ENCODE peak calls at places on chromosomes 5 and 9, in four cellular contexts. R is HFFc6, J is GM20000, G is glutamatergic neuron. B is an unnamed sample.

GRCh38 chr9:80522465-80522864 is 950.7 kb downstream of the TLE4 start:
- DNase-seq in J (no peak), G (no peak), R (no peak), B (no peak)

GRCh38 chr9:82645591-82645990 is 417.4 kb downstream of the RASEF start:
- DNase-seq in G (no peak), R (no peak), J (no peak), B (no peak)

GRCh38 chr9:87464992-87465378 is 32.7 kb upstream of the DAPK1 start:
- DNase-seq in J (no peak), R (no peak), G (no peak), B (no peak)

GRCh38 chr5:15704397-15704947 is 204.5 kb downstream of the FBXL7 start:
- DNase-seq in J (no peak), G (no peak), R (peak), B (no peak)

GRCh38 chr5:138466058-138466899 is 1.0 kb downstream of the EGR1 start:
- DNase-seq in J (no peak), G (no peak), R (peak), B (no peak)

GRCh38 chr9:113514061-113514460 is 50.5 kb downstream of the RGS3 start:
- DNase-seq in R (no peak), J (no peak), G (no peak), B (no peak)

GRCh38 chr9:93301911-93302525 is 118.1 kb downstream of the WNK2 start:
- DNase-seq in R (no peak), J (no peak), G (no peak), B (no peak)

GRCh38 chr9:135201711-135202110 is 114.2 kb downstream of the OLFM1 start:
- DNase-seq in G (no peak), R (no peak), J (no peak), B (no peak)

GRCh38 chr9:126294331-126295081 is 32.1 kb upstream of the MVB12B start:
- DNase-seq in G (no peak), R (no peak), J (no peak), B (no peak)

GRCh38 chr9:86893811-86894490 is 53.4 kb downstream of the GAS1 start:
- DNase-seq in J (no peak), R (no peak), G (no peak), B (no peak)

DNA sequence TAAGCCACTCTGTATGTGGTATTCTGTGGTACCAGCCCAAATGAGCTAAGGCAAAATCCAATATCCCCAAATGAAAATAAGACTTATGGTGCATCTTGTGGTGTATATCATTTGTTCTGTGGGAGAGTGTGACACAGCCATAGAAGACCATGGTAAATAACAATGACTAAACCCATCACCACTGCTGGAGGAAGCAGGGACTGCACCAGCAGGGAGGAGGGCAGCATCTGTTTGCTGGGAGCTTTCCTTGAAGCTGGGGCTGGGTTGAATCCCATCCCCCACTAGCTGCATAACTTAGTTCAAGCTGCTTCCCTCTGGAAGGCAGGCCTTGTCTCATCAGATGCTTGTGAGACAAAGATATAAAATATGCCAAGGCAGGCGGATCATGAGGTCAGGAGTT is 14.2 kb downstream of the GADD45G start:
- DNase-seq in R (no peak), G (peak), J (no peak), B (no peak)
- TF ChIP-seq CTCF in R (no peak), G (peak), J (no peak), B (no peak)

DNA sequence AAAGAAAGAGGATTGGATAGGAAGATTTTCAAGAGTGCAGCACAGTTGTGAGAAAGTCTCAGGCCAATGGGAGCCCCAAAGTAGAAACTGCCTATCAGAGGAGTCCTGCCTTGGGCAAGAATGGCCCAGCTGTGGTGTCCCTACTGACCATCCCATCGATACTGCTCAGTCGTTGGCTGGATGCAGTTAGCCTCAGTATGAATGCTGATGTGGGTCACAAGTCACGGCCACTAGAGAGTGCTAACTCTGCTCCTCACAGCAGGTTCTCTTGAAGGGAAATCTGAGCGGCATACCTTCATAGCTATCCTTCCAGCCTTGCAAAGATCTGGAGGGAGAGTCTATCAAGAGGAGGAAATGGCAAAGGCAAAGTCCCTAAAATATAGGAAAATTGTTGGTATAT is 11.6 kb upstream of the CETN3 start:
- DNase-seq in J (peak), R (no peak), G (peak), B (no peak)
- TF ChIP-seq CTCF in J (peak), R (peak), G (no peak), B (no peak)

GRCh38 chr5:100576217-100576751 is 41.1 kb downstream of the FAM174A start:
- DNase-seq in J (no peak), G (no peak), R (no peak), B (no peak)
- TF ChIP-seq CTCF in J (no peak), G (no peak), R (no peak), B (no peak)

GRCh38 chr5:180081481-180081880 is 9.9 kb upstream of the RNF130 start:
- DNase-seq in J (no peak), R (no peak), G (no peak), B (no peak)
- TF ChIP-seq CTCF in J (no peak), R (no peak), G (no peak), B (no peak)

DNA sequence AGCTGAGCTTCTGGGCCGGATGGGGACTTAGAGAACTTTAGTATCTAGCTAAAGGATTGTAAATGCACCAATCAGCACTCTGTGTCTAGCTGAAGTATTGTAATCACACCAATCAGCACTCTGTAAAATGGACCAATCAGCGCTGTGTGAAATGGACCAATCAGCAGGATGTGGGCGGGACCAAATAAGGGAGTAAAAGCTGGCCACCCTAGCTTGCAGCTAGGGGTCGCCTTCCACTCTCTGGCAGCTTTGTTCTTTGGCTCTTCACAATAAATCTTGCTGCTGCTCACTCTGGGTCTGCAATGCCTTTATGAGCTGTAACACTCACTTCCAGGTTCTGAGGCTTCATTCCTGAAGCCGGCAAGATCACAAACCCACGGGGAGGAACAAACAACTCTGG is 354.0 kb downstream of the PRR16 start:
- DNase-seq in R (no peak), J (no peak), G (no peak), B (no peak)
- TF ChIP-seq CTCF in R (no peak), J (no peak), G (no peak), B (no peak)

DNA sequence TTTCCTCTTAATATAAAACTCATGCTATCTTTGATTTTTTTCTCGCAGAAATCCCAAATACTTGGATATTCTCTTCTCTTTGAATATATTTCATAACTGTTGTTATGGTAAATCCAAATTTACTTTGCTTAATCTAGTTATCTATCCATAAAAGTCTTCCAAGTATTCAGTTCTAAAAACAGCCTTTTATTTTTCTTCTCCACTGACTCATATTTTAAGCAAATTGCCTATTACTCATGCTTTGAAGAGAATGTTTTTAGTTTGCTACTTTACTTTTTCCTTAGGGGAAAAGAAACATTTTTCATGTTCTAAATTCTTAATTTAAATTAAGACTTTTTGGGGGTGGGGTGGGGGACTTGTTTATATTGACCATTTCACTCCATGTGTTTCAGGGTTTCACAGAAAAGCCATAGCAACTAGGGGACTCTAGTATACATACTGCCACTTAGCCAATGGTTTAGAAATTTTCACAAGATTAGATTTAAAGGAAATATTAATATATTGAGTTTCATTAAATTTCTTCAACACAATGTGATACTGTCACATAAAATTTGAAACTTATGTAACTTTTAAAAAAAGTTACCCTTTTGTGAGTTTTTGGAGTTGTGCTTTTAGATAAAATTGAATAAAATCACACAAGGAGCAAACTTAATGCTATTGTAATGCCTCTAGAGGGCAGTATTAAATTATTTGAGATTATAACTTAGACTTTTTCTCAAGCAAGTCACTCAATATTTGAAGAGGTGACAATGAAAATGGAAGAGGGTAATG is 545.8 kb upstream of the ARRDC3 start:
- DNase-seq in R (peak), G (no peak), J (no peak), B (no peak)
- TF ChIP-seq CTCF in R (peak), G (peak), J (peak), B (no peak)

GRCh38 chr9:116153765-116154333 is at the start of gene PAPPA:
- DNase-seq in R (no peak), G (peak), J (no peak), B (no peak)

GRCh38 chr9:116151199-116151598 is 2.4 kb upstream of the PAPPA start:
- DNase-seq in J (no peak), G (no peak), R (no peak), B (no peak)

GRCh38 chr9:116152941-116153764 is 438 bp upstream of the PAPPA start:
- DNase-seq in R (peak), J (peak), G (no peak), B (no peak)

GRCh38 chr9:116151966-116152381 is 1.6 kb upstream of the PAPPA start:
- DNase-seq in G (no peak), J (no peak), R (peak), B (no peak)

DNA sequence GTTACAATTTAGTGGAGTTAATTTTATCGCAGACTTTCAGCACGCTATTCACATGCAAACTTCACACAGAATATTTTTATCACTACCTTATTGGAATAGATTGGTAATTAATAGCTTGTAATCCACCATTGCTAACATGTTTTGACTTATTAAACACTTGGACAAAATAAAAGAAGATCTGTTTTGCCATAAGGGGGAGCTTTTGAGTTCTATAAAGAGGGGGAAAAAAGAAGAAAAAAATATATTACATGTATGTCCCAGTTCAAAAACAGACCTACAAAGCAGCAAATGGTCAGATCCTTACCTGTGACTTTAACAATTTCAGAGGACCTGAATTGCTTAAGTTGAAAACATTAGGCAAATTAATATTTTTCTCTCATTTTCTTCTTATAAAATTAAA is 1.2 kb upstream of the PAPPA start:
- DNase-seq in R (peak), J (no peak), G (no peak), B (no peak)
- TF ChIP-seq CTCF in R (peak), J (no peak), G (peak), B (no peak)